ENCODE peak calls at places on chromosomes 16 and 17, in four cellular contexts. L, X, G and Z are unnamed samples.

GRCh38 chr17:71071837-71072236 is 902.5 kb downstream of the KCNJ2 start:
- DNase-seq in X (no peak), G (no peak), L (no peak), Z (peak; percentile 11)

GRCh38 chr17:57544381-57544780 is 200.7 kb downstream of the CCDC182 start:
- DNase-seq in L (no peak), G (no peak), X (no peak), Z (no peak)

GRCh38 chr16:17467923-17468540 is 2.7 kb downstream of the XYLT1 start:
- DNase-seq in X (no peak), G (peak; percentile 72), L (peak; percentile 32), Z (peak; percentile 33)

GRCh38 chr17:50830994-50831393 is 4.4 kb upstream of the WFIKKN2 start:
- DNase-seq in X (no peak), G (no peak), L (no peak), Z (no peak)

GRCh38 chr16:54699656-54700055 is 231.0 kb upstream of the IRX5 start:
- DNase-seq in G (no peak), L (no peak), X (no peak), Z (no peak)

GRCh38 chr17:30393491-30393890 is 14.8 kb downstream of the CPD start:
- DNase-seq in G (no peak), L (no peak), X (no peak), Z (no peak)

GRCh38 chr16:30570621-30571443 is 682 bp downstream of the ZNF688 start:
- DNase-seq in L (no peak), X (no peak), G (peak; percentile 69), Z (no peak)

GRCh38 chr17:4965311-4965986 is 2.2 kb downstream of the SPAG7 start:
- DNase-seq in X (no peak), L (no peak), G (no peak), Z (no peak)

GRCh38 chr17:42042598-42043319 is 7.6 kb downstream of the C17orf113 start:
- DNase-seq in L (no peak), G (no peak), X (no peak), Z (no peak)

GRCh38 chr16:67456383-67457140 is 24.4 kb downstream of the ATP6V0D1 start:
- DNase-seq in G (no peak), L (no peak), X (no peak), Z (no peak)

GRCh38 chr16:65919116-65919515 is 447.4 kb upstream of the CDH5 start:
- DNase-seq in L (no peak), G (no peak), X (no peak), Z (no peak)

GRCh38 chr17:81867123-81867951 is 3.8 kb downstream of the ARHGDIA start:
- DNase-seq in X (no peak), L (peak; percentile 68), G (peak; percentile 64), Z (peak; percentile 50)

GRCh38 chr17:68600881-68601564 is at the start of gene FAM20A:
- DNase-seq in L (no peak), G (peak; percentile 67), X (no peak), Z (no peak)

GRCh38 chr16:8963010-8963824 is 489 bp downstream of the USP7 start:
- DNase-seq in X (no peak), L (no peak), G (peak; percentile 50), Z (no peak)

GRCh38 chr17:8153550-8153956 is 1.3 kb upstream of the PER1 start:
- DNase-seq in G (no peak), X (no peak), L (peak; percentile 83), Z (peak; percentile 97)

GRCh38 chr17:29619251-29619650 is 3.5 kb downstream of the CORO6 start:
- DNase-seq in X (no peak), L (no peak), G (no peak), Z (no peak)

GRCh38 chr16:22373662-22374310 is 633 bp downstream of the CDR2 start:
- DNase-seq in X (no peak), G (no peak), L (peak; percentile 46), Z (no peak)

GRCh38 chr16:85082553-85083050 is 29.7 kb downstream of the CIBAR2 start:
- DNase-seq in G (peak; percentile 78), L (no peak), X (no peak), Z (no peak)

GRCh38 chr17:77235370-77236080 is 94.8 kb downstream of the SEC14L1 start:
- DNase-seq in L (no peak), X (peak; percentile 34), G (no peak), Z (no peak)

GRCh38 chr17:65771704-65772103 is 210.3 kb upstream of the AXIN2 start:
- DNase-seq in L (no peak), G (no peak), X (no peak), Z (no peak)

GRCh38 chr16:78376452-78376851 is 277.0 kb downstream of the WWOX start:
- DNase-seq in X (no peak), G (no peak), L (peak; percentile 11), Z (no peak)

DNA sequence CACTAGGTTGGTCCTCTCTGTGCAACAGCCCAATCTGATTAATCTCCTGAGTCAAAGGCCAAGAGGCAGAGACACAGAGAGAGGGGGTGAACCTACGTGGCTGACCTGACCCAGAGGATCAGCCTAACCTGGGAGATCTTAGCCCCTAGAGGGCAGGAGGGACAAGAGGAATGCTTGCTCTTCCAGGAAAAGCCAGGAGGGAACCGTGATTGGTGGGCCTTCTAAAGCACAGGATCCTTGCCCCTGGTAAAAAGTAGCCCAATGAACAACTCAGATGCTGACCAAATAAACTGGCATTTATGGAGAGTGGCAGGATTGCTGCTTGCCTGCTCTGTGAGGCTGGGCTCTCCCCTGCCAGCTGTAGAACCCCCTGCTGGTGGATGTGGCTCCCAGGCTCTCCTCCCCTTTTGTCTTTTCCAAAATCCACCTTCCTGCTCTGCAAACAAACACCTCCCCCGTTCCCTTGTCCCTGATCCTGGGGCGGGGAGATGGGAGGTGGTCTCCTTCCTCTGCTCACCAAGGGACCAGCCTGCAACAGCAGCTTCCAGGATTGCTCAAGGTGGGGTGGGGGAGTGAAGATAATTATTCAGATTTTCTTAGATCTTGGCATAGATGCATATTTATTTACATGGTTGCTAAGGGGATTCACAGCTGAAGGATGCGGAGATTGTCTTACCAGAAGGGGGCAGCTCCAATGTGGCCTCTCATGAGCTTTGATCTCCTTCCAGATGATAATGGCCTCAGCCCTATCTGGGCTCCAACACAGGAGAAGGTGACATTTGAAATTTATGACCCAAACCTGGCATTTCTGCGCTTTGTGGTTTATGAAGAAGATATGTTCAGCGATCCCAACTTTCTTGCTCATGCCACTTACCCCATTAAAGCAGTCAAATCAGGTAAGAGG is 71.9 kb downstream of the SDR42E1 start:
- DNase-seq in L (peak; percentile 22), X (no peak), G (peak; percentile 71), Z (no peak)
- TF ChIP-seq HDAC6 in L (no peak), X (no peak), G (no peak), Z (no peak)

DNA sequence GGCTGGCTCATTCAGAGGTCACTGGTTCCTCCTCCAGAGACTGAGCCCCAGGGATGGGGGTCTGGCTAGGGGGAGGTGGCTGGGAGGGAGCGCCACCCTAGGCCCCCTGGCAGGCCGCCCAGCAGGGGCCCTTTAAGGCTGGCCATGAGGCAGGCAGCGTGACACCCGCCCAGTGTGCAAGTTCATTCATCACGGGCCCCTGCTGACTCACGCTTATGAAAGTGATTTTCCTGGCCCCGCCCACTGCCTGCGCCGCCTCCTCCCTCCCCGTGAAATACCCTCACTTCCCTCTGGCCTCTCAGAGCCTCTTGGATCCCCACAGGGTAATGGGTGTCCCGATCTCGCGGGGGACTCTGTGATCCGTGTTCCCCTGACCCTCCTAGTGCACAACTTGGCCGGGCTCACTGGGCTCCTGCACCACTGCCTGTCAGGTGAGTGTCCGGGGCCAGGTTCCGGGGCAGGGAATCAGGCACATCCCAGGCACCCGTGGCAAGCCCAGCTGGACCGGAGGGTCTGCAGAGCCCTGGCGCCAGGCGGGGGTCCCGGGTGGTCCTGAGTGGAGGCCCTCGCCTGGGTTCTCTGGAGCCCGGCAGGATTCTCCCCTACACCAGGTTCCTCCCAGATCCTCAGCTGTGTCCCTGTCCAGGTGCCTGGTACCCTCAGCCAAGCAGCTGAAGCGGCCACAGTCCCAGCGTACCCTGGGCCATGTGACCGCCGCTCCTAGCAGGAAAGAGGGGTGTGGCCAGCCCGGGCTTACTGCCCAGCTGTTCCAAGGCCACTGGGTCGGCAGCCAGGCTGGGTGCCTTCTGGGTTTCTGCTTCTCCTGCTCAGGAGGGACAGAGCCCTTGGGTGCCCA is at the start of gene OSGIN1:
- DNase-seq in X (peak; percentile 25), G (peak; percentile 72), L (peak; percentile 98), Z (peak; percentile 95)
- TF ChIP-seq GABPA in X (no peak), G (no peak), L (no peak), Z (no peak)

DNA sequence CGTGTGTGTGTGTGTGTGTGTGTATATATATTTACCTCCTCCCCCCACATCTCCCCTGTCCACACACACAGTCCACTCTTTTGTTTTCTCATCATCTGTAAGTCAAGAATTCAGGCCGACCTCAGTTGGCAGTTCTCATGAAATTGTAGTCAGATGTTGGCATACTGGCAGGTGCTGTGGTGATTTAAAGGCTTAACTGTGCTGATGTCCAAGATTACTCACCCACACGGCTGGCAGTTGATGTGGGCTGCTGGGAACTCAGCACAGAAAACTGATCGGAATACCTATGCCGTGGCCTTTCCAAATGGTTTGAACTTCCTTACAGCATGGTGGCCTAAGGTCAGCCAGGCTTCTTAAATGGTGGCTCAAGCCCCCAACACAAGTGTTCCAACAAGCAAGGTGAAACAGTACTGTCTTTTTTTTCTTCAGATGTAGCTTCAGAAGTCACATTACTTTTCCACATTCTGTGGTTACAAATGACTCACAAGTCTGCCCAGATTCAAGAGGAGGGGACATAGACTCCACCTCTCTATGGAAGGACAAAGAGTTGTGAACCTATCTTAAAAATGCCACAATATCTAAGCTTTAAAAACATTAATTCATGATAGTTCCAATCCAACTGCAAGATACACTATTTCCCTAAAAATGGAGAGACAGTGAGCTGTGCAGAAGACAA is 198.5 kb upstream of the HS3ST4 start:
- DNase-seq in G (no peak), X (no peak), L (no peak), Z (no peak)
- H2AFZ ChIP-seq in G (no peak overlapping the region), X (no peak overlapping the region), L (no peak overlapping the region), Z (no peak overlapping the region)

GRCh38 chr16:56792960-56793359 is 63.0 kb downstream of the NUP93 start:
- DNase-seq in G (no peak), X (no peak), L (no peak), Z (no peak)
- TF ChIP-seq HDAC6 in G (no peak), X (no peak), L (no peak), Z (no peak)

DNA sequence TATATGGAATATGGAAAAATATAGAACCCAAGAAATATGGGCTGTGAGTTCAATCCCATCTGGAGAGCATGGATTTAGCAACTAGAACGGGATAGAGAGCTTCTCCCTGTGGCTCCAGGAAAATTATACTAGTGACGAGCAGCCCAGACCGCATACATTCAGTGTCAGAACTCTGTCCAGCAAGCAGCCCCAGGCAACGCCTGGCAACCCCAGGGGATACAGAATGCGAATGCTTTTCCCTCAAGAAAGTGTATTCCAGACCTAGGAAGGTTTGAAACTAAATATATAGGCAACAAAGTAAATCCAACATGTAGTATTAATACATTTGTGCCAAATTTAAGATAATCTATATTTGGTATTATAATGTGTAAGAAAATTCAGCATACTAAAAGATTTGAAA is 13.6 kb upstream of the ASGR2 start:
- DNase-seq in L (no peak), G (no peak), X (no peak), Z (no peak)
- TF ChIP-seq GABPA in L (no peak), G (no peak), X (no peak), Z (no peak)